ENCODE peak calls at places on chromosomes 1 and 21, in five cellular contexts. T is NCI-H345; A is stimulated activated CD4-positive, alpha-beta T cell treated with anti-CD3 and anti-CD28 coated beads, Interleukin-2, amount 100 ng/mL, for 24 hours; X is KG1; U is LoVo. P is an unnamed sample.
A peak's percentile ranks its signal among the peaks of the same experiment; 100 is the strongest.

GRCh38 chr1:17550684-17551584 is 11.4 kb downstream of the ARHGEF10L start:
- DNase-seq in A (no peak), U (no peak), T (peak; percentile 22), X (no peak), P (peak; percentile 83)

GRCh38 chr1:40394456-40395172 is 21.1 kb downstream of the SMAP2 start:
- DNase-seq in T (no peak), X (no peak), A (no peak), U (no peak), P (no peak)

GRCh38 chr1:45498279-45498678 is 1.6 kb downstream of the CCDC163 start:
- DNase-seq in A (no peak), T (no peak), U (no peak), X (no peak), P (no peak)

GRCh38 chr1:152786077-152786476 is at the start of gene LCE1E:
- DNase-seq in U (peak; percentile 6), A (no peak), T (no peak), X (no peak), P (peak; percentile 15)

GRCh38 chr1:10980841-10981727 is 31.4 kb upstream of the TARDBP start:
- DNase-seq in X (no peak), A (no peak), T (no peak), U (no peak), P (no peak)

GRCh38 chr1:2785631-2786328 is 15.7 kb downstream of the TTC34 start:
- DNase-seq in T (no peak), A (no peak), X (no peak), U (no peak), P (no peak)

GRCh38 chr1:235331391-235331790 is 3.0 kb downstream of the GGPS1 start:
- DNase-seq in A (no peak), U (no peak), T (no peak), X (no peak), P (no peak)

GRCh38 chr1:39116116-39116607 is 88.3 kb upstream of the MACF1 start:
- DNase-seq in X (no peak), T (no peak), U (no peak), A (no peak), P (no peak)

GRCh38 chr1:200033511-200034261 is 6.2 kb downstream of the NR5A2 start:
- DNase-seq in A (no peak), X (no peak), T (no peak), U (no peak), P (no peak)

GRCh38 chr1:175471039-175471800 is 272.2 kb downstream of the TNR start:
- DNase-seq in A (no peak), U (peak; percentile 76), T (no peak), X (no peak), P (no peak)

GRCh38 chr1:56068210-56068609 is 511.2 kb downstream of the PLPP3 start:
- DNase-seq in U (no peak), A (no peak), T (no peak), X (no peak), P (no peak)

GRCh38 chr1:11045428-11046269 is 1.4 kb downstream of the MASP2 start:
- DNase-seq in U (no peak), T (no peak), X (no peak), A (no peak), P (no peak)

GRCh38 chr1:65429806-65430205 is 9.3 kb downstream of the LEPR start:
- DNase-seq in T (no peak), A (no peak), U (no peak), X (no peak), P (no peak)

GRCh38 chr1:210233216-210233494 is 559 bp downstream of the SERTAD4 start:
- DNase-seq in A (no peak), T (peak; percentile 54), X (no peak), U (no peak), P (no peak)

GRCh38 chr21:39007532-39007931 is 175.7 kb downstream of the PSMG1 start:
- DNase-seq in U (no peak), A (no peak), T (no peak), X (no peak), P (no peak)

P was measured in NCI-H1105 treated with DMSO at 0.1 percent for 48 hours.